ENCODE peak calls at places on chromosomes 7 and 10, in five cellular contexts. P, X, U, T and S are unnamed samples. For H4K20me1, the result is how much of the 10 kb centered on the place peaks cover.

GRCh38 chr7:6284055-6284400 is 11.6 kb upstream of the CYTH3 start:
- DNase-seq in T (no peak), X (peak), P (no peak), U (no peak), S (no peak)

GRCh38 chr10:99539120-99539519 is 6.4 kb downstream of the NKX2-3 start:
- DNase-seq in X (no peak), T (no peak), U (no peak), P (no peak), S (no peak)

GRCh38 chr7:6256709-6257535 is 15.5 kb downstream of the CYTH3 start:
- DNase-seq in T (peak), U (peak), X (peak), P (no peak), S (no peak)

GRCh38 chr10:79403441-79404230 is 41.8 kb downstream of the ZCCHC24 start:
- DNase-seq in P (no peak), T (no peak), X (peak), U (no peak), S (no peak)

GRCh38 chr10:77799352-77799751 is 127.2 kb downstream of the DLG5 start:
- DNase-seq in P (no peak), U (no peak), X (peak), T (peak), S (no peak)

GRCh38 chr7:87797798-87798403 is 78.3 kb downstream of the SLC25A40 start:
- DNase-seq in U (peak), P (peak), X (peak), T (peak), S (peak)

GRCh38 chr10:46218921-46219320 is 67.9 kb upstream of the ANTXRL start:
- DNase-seq in P (no peak), T (no peak), U (no peak), X (no peak), S (no peak)

GRCh38 chr7:136023134-136023869 is 46.1 kb upstream of the MTPN start:
- DNase-seq in P (no peak), U (no peak), X (no peak), T (no peak), S (no peak)

GRCh38 chr7:123616244-123616643 is 14.6 kb downstream of the ASB15 start:
- DNase-seq in U (no peak), T (peak), X (no peak), P (no peak), S (no peak)

GRCh38 chr10:86900955-86901354 is 56.5 kb downstream of the MMRN2 start:
- DNase-seq in X (peak), P (no peak), T (peak), U (peak), S (no peak)

GRCh38 chr7:129351320-129351719 is 82.9 kb upstream of the STRIP2 start:
- DNase-seq in P (no peak), X (peak), T (peak), U (no peak), S (no peak)

GRCh38 chr10:112271982-112272381 is 11.2 kb upstream of the TECTB start:
- DNase-seq in U (no peak), T (peak), P (no peak), X (peak), S (no peak)

GRCh38 chr7:54663603-54664234 is 95.3 kb downstream of the SEC61G start:
- DNase-seq in U (no peak), X (no peak), P (no peak), T (no peak), S (no peak)

GRCh38 chr10:100847440-100847839 is 65.3 kb upstream of the SLF2 start:
- DNase-seq in T (peak), U (no peak), P (peak), X (no peak), S (no peak)

GRCh38 chr10:122852261-122852660 is 6.6 kb upstream of the CUZD1 start:
- DNase-seq in U (no peak), X (peak), T (no peak), P (no peak), S (no peak)

GRCh38 chr10:113666682-113667252 is 2.9 kb upstream of the NRAP start:
- DNase-seq in T (peak), P (no peak), U (no peak), X (peak), S (no peak)

GRCh38 chr10:52526251-52526823 is 212.3 kb downstream of the DKK1 start:
- DNase-seq in T (peak), X (peak), U (no peak), P (no peak), S (no peak)

GRCh38 chr10:78374331-78375028 is 340.8 kb downstream of the RPS24 start:
- DNase-seq in T (no peak), P (no peak), U (no peak), X (no peak), S (no peak)

GRCh38 chr7:80185571-80185970 is 50.9 kb downstream of the GNAI1 start:
- DNase-seq in U (no peak), X (no peak), P (no peak), T (no peak), S (no peak)

GRCh38 chr10:95755511-95756004 is 405 bp upstream of the ENTPD1 start:
- DNase-seq in X (no peak), T (no peak), U (peak), P (no peak), S (no peak)

GRCh38 chr10:70234668-70235447 is 1.6 kb upstream of the PPA1 start:
- DNase-seq in U (peak), P (no peak), X (peak), T (peak), S (no peak)

DNA sequence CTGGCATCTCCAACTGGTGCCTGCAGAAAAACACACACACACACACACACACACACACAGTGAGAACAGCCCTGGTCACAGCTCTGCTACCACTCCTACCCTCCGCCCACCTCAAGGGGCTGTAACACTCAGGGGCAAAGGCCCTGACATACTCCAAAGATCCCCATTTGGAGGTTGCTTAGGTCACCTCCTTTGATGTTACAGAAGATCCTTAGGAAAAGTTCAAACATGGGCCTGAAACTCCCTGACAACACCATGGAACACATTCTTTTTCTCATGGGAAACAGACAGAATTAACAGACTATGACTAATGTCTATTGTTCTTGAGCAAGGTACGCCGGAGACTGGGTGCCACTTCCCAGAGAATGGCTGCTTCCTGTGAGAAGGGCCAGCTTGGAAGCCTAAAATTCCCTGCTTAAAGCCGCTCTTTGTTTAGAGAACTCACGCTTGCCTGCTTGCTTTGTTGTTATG is 27.7 kb downstream of the DENND11 start:
- DNase-seq in P (no peak), U (no peak), T (no peak), X (peak), S (no peak)
- H3K4me2 ChIP-seq in P (no peak), U (no peak), T (no peak), X (peak), S (no peak)

GRCh38 chr10:97140284-97140846 is 45.4 kb downstream of the SLIT1 start:
- DNase-seq in T (no peak), P (no peak), U (no peak), X (no peak), S (no peak)

GRCh38 chr10:97136744-97137143 is 49.0 kb downstream of the SLIT1 start:
- DNase-seq in X (no peak), U (no peak), P (no peak), T (no peak), S (no peak)

GRCh38 chr10:97139651-97140283 is 46.0 kb downstream of the SLIT1 start:
- DNase-seq in X (no peak), T (no peak), P (no peak), U (no peak), S (no peak)

GRCh38 chr10:97138777-97139317 is 46.9 kb downstream of the SLIT1 start:
- DNase-seq in U (no peak), X (no peak), P (no peak), T (no peak), S (no peak)

DNA sequence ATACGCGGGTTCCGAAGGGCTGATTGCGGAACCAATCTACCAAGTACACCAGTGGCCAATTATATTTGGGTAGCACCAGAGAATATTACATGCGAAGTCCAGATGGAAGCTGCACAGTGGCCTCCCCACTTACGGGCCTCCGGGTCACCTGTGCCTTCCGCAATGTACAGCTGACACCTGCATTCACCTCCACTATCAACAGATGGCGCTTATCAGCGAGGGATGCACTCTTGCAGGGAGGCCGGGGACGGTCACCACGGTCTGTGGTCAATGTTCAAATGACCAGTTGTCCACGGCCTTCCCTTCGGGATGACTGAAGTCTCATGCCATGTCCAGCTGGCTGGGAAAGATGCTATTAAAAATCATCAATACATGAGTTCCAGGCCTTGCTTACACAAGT is 47.6 kb downstream of the SLIT1 start:
- DNase-seq in X (no peak), P (peak), U (peak), T (no peak), S (peak)
- TF ChIP-seq CTCF in X (no peak), P (peak), U (peak), T (no peak), S (peak)

GRCh38 chr7:132979524-132979923 is 102.4 kb downstream of the CHCHD3 start:
- DNase-seq in X (no peak), U (no peak), P (no peak), T (no peak), S (no peak)
- H4K20me1 ChIP-seq in X (under half), U (under half), P (under half), T (under half), S (under half)

DNA sequence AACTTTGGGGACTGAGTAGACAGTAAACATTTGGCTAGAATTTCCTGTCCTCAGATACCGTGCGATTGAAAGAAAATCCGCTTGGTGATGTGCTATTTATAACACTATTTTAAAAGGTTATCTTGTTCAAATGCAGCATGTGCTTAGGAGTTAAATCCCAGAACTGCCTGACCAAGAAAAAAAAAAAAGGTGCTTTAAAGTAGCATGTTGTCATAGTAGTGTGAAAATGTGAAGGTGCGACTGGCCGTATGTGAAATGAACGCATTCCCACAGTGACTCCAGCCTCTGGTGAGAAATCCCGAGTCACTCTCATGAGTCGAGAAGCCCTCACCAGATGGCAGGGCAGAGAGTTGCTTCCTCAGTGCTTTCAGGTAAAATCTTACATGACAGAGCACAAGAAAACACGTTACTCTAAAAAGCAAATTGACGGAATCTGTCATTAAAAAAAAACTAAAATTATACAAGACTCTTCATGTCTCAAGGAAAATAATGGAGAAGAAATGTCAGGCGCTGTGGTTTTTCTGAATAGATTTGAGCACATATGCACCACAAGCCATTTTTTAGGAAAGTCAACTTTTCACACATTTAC is 18.4 kb upstream of the KLF6 start:
- DNase-seq in X (no peak), U (peak), T (peak), P (no peak), S (no peak)
- H3K4me2 ChIP-seq in X (no peak), U (peak), T (no peak), P (peak), S (peak)